ENCODE peak calls at places on chromosomes 13 and 19, in ten cellular contexts. M is stimulated activated CD8-positive, alpha-beta memory T cell treated with anti-CD3 and anti-CD28 coated beads, Interleukin-4, amount 100 ng/mL, for 4 hours; T is NCI-H1417; X is mesenchymal stem cell; W is coronary artery; B is activated CD8-positive, alpha-beta T cell treated with anti-CD3 and anti-CD28 coated beads, Interleukin-2, amount 10 ng/mL, durations not matched to agents 7 days and 5 days; H is uterus; O is RPMI8226; R is stimulated activated naive CD8-positive, alpha-beta T cell treated with anti-CD3 and anti-CD28 coated beads, Interleukin-15, Interleukin-2, amounts not matched to agents 100 U/mL and 50 U/mL, for 24 hours; V is ovary. Q is an unnamed sample.

GRCh38 chr19:3618144-3618810 is 8.3 kb downstream of the CACTIN start:
- DNase-seq in M (no peak), X (peak), W (no peak), O (peak), T (no peak), V (peak), B (peak), H (peak), R (peak), Q (peak)

GRCh38 chr13:95500136-95500718 is 52.3 kb upstream of the CLDN10 start:
- DNase-seq in T (no peak), R (no peak), M (no peak), V (no peak), H (no peak), O (no peak), W (no peak), B (no peak), X (no peak), Q (no peak)

GRCh38 chr13:84655677-84656076 is 773.4 kb upstream of the SLITRK1 start:
- DNase-seq in B (no peak), V (no peak), R (no peak), T (no peak), M (no peak), H (no peak), O (no peak), X (no peak), W (no peak), Q (no peak)

GRCh38 chr19:5782322-5782721 is 2.2 kb downstream of the PRR22 start:
- DNase-seq in V (no peak), H (no peak), O (no peak), W (no peak), B (no peak), X (no peak), M (no peak), T (no peak), R (no peak), Q (no peak)

GRCh38 chr19:46209051-46209450 is 20.5 kb upstream of the IGFL1 start:
- DNase-seq in B (no peak), T (no peak), H (no peak), R (no peak), V (no peak), O (no peak), W (no peak), M (no peak), X (no peak), Q (no peak)

GRCh38 chr13:34748078-34748477 is 194.0 kb upstream of the NBEA start:
- DNase-seq in W (no peak), R (no peak), O (no peak), V (peak), T (peak), X (peak), B (no peak), H (peak), M (no peak), Q (no peak)

GRCh38 chr19:55471266-55471665 is 5.2 kb upstream of the ZNF628 start:
- DNase-seq in M (no peak), W (no peak), H (no peak), B (no peak), X (no peak), V (no peak), T (no peak), R (no peak), O (no peak), Q (no peak)

GRCh38 chr13:109131698-109132257 is 502.4 kb downstream of the MYO16 start:
- DNase-seq in O (peak), W (no peak), M (no peak), R (no peak), X (peak), H (no peak), V (no peak), T (no peak), B (no peak), Q (peak)

GRCh38 chr19:5030136-5030820 is 61.4 kb downstream of the KDM4B start:
- DNase-seq in H (peak), M (no peak), O (no peak), X (no peak), T (no peak), W (no peak), R (no peak), V (no peak), B (no peak), Q (no peak)

GRCh38 chr19:40510526-40511115 is 43.8 kb downstream of the SPTBN4 start:
- DNase-seq in V (no peak), R (no peak), M (no peak), H (no peak), B (no peak), X (no peak), T (no peak), O (no peak), W (no peak), Q (no peak)